ENCODE peak calls at places on chromosome 7, in six cellular contexts. H is kidney, D is A549, O is RWPE1, L is Caco-2, P is AG04450. Z is an unnamed sample.

GRCh38 chr7:148684289-148684688 is 14.4 kb upstream of the CUL1 start:
- DNase-seq in H (no peak), D (no peak), O (no peak), L (no peak), P (no peak), Z (no peak)

GRCh38 chr7:4040031-4040928 is 641.8 kb upstream of the FOXK1 start:
- DNase-seq in H (no peak), D (no peak), O (no peak), L (no peak), P (no peak), Z (no peak)

GRCh38 chr7:69448071-69448470 is 150.2 kb upstream of the AUTS2 start:
- DNase-seq in H (no peak), D (no peak), O (no peak), L (no peak), P (no peak), Z (no peak)

GRCh38 chr7:30196408-30196807 is 61.6 kb downstream of the MTURN start:
- DNase-seq in H (no peak), D (no peak), O (no peak), L (no peak), P (no peak), Z (no peak)

GRCh38 chr7:43593010-43593409 is 10.1 kb downstream of the STK17A start:
- DNase-seq in H (no peak), D (no peak), O (no peak), L (no peak), P (no peak), Z (no peak)

GRCh38 chr7:28808786-28809533 is 149.2 kb downstream of the TRIL start:
- DNase-seq in H (peak; percentile 73), D (no peak), O (no peak), L (no peak), P (no peak), Z (peak; percentile 27)

GRCh38 chr7:106538638-106539037 is 122.3 kb downstream of the CCDC71L start:
- DNase-seq in H (no peak), D (no peak), O (no peak), L (no peak), P (no peak), Z (no peak)

GRCh38 chr7:128022631-128023532 is 8.4 kb downstream of the LRRC4 start:
- DNase-seq in H (no peak), D (peak; percentile 16), O (peak; percentile 50), L (no peak), P (peak; percentile 43), Z (no peak)

GRCh38 chr7:152859781-152860191 is 100.2 kb downstream of the ACTR3B start:
- DNase-seq in H (no peak), D (peak; percentile 49), O (no peak), L (no peak), P (no peak), Z (peak; percentile 33)

GRCh38 chr7:148633761-148634160 is 43.2 kb downstream of the C7orf33 start:
- DNase-seq in H (no peak), D (no peak), O (no peak), L (no peak), P (no peak), Z (no peak)

GRCh38 chr7:119572132-119572531 is 700.8 kb upstream of the KCND2 start:
- DNase-seq in H (peak; percentile 37), D (no peak), O (no peak), L (no peak), P (no peak), Z (no peak)

GRCh38 chr7:129843365-129843898 is 109.3 kb downstream of the UBE2H start:
- DNase-seq in H (no peak), D (no peak), O (no peak), L (no peak), P (no peak), Z (no peak)

GRCh38 chr7:30656006-30656575 is 26.2 kb downstream of the CRHR2 start:
- DNase-seq in H (peak; percentile 58), D (no peak), O (no peak), L (peak; percentile 22), P (no peak), Z (no peak)

GRCh38 chr7:155860840-155861479 is 48.7 kb upstream of the SHH start:
- DNase-seq in H (peak; percentile 90), D (peak; percentile 92), O (peak; percentile 71), L (no peak), P (peak; percentile 36), Z (no peak)

GRCh38 chr7:20085086-20085485 is 132.1 kb downstream of the MACC1 start:
- DNase-seq in H (no peak), D (no peak), O (no peak), L (no peak), P (no peak), Z (no peak)

GRCh38 chr7:68078311-68078710 is 1081.7 kb downstream of the TYW1 start:
- DNase-seq in H (no peak), D (no peak), O (no peak), L (no peak), P (no peak), Z (no peak)

GRCh38 chr7:159032310-159032709 is 112.4 kb downstream of the VIPR2 start:
- DNase-seq in H (no peak), D (no peak), O (no peak), L (no peak), P (no peak), Z (peak; percentile 3)

GRCh38 chr7:50826371-50827172 is 43.9 kb upstream of the GRB10 start:
- DNase-seq in H (no peak), D (peak; percentile 90), O (peak; percentile 78), L (no peak), P (no peak), Z (no peak)

GRCh38 chr7:91034459-91035368 is 229.5 kb upstream of the FZD1 start:
- DNase-seq in H (no peak), D (peak; percentile 25), O (peak; percentile 7), L (no peak), P (peak; percentile 29), Z (peak; percentile 66)

GRCh38 chr7:135745702-135746312 is 2.8 kb downstream of the FAM180A start:
- DNase-seq in H (peak; percentile 84), D (peak; percentile 78), O (peak; percentile 83), L (no peak), P (peak; percentile 86), Z (no peak)

GRCh38 chr7:43756368-43757072 is 2.0 kb upstream of the BLVRA start:
- DNase-seq in H (no peak), D (no peak), O (no peak), L (no peak), P (peak; percentile 59), Z (no peak)

GRCh38 chr7:16098585-16099179 is 322.7 kb downstream of the CRPPA start:
- DNase-seq in H (no peak), D (peak; percentile 29), O (peak; percentile 34), L (no peak), P (no peak), Z (peak; percentile 21)

GRCh38 chr7:35758421-35758820 is 42.4 kb upstream of the SEPTIN7 start:
- DNase-seq in H (no peak), D (peak; percentile 3), O (no peak), L (peak; percentile 88), P (no peak), Z (peak; percentile 15)

GRCh38 chr7:35754741-35755140 is 46.1 kb upstream of the SEPTIN7 start:
- DNase-seq in H (no peak), D (no peak), O (no peak), L (no peak), P (no peak), Z (no peak)

GRCh38 chr7:35757574-35757973 is 43.3 kb upstream of the SEPTIN7 start:
- DNase-seq in H (no peak), D (no peak), O (no peak), L (no peak), P (no peak), Z (no peak)

GRCh38 chr7:35753761-35754603 is 46.9 kb upstream of the SEPTIN7 start:
- DNase-seq in H (no peak), D (no peak), O (no peak), L (no peak), P (no peak), Z (no peak)

GRCh38 chr7:35755711-35756110 is 45.1 kb upstream of the SEPTIN7 start:
- DNase-seq in H (no peak), D (no peak), O (no peak), L (no peak), P (no peak), Z (no peak)
- TF ChIP-seq CTCF in H (no peak), D (no peak), O (no peak), L (no peak), P (no peak), Z (no peak)

DNA sequence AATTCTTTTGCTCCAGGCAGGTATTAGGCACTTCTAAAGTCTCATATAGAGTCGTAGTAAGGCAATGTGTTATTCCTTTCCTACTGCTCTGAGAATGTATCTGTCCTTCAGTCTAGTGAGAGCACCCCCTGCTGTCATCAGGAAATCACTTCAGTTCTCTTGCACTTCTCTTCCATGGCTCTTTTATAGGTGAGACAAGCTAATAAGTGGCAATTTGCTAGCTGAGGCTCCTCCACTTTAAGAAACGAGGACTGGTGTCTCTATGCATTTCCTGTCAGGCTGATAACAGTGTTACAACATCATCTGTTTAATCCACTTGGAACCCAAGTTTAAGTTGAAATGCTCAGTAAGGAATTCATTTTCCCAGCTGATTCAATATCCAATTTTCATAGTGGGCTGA is 350.6 kb downstream of the TFEC start:
- DNase-seq in H (no peak), D (peak; percentile 59), O (peak; percentile 11), L (no peak), P (no peak), Z (peak; percentile 50)
- TF ChIP-seq CTCF in H (peak; percentile 32), D (peak; percentile 49), O (no peak), L (peak; percentile 58), P (peak; percentile 61), Z (peak; percentile 57)

DNA sequence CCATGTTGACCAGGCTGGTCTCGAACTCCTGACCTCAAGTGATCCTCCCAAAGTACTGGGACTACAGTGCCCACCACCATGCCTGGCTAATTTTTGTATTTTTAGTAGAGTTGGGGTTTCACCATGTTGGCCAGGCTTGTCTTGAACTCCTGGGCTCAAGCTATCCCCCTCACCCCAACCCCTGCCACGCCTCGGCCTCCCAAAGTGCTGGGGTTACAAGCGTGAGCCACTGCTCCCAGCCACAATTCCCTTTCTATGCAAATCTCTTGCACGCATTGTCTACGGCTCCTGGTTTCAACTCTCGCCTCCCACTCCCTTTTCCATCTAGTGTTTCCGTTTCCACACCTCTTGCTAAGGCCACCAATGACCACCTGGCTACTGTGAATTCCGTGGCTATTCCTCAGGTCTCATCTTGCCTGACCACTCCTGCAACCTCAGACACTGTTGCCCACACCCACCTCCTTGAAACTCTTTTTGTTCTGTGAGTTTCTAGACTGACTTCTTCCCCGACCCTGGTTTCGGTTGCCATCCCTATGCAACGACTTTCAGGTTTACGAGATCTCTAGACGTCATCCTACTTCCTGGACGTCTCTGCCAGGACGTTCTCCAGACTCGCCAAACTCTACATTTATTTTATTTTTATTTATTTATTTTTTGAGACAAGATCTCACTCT is 3.4 kb downstream of the CLDN3 start:
- DNase-seq in H (peak; percentile 22), D (no peak), O (no peak), L (no peak), P (no peak), Z (no peak)
- TF ChIP-seq CTCF in H (no peak), D (no peak), O (no peak), L (no peak), P (no peak), Z (no peak)

DNA sequence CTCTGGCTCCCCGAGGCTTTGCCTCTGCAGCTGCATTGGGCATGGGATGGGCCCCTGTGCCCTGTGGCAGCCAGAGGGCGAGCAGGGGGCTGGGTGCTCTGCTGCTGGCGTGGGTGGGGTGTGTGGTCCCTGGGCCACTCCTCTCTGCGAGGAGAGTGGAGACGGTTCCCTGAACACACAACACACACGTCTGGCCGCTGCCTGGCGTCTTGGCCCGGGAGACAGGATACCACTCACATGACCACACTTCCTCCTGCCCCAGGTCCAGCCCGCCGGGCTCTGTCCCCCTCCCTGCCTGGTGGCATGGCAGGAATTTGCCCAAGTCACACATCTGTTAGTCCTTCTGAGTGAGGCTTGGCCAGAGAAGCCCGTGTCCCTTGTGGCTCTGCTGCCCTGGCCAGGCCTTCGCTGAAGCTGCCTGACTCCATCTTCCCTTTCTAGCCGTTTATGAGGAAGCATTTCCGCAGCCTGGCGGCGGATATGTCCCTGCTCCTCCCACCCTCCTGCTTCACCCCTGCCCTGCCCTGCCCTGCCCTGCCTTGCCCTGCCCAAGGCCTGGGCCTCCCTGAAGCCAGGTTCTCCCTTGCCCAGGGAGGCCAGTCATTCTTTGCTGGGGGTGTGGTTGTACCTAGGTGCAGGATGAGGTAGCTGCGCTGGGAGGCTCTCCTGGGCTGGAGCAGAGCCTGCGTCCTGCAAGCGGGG is 3.0 kb downstream of the BRI3 start:
- DNase-seq in H (peak; percentile 94), D (peak; percentile 65), O (peak; percentile 69), L (no peak), P (no peak), Z (peak; percentile 57)
- TF ChIP-seq CTCF in H (no peak), D (no peak), O (no peak), L (no peak), P (no peak), Z (no peak)

Z was measured in endothelial cell.